ENCODE peak calls at places on chromosomes 11 and 22, in eight cellular contexts. C is left ventricle myocardium inferior; X is MM.1S; G is CD8-positive, alpha-beta memory T cell; T is trophoblast cell; Z is CD8-positive, alpha-beta T cell; B is CD4-positive, alpha-beta memory T cell; V is uterus. N is an unnamed sample. For H3K27me3 and H3K4me1, the result is how much of the 10 kb centered on the place peaks cover.

GRCh38 chr22:39898997-39899396 is 1.9 kb upstream of the GRAP2 start:
- DNase-seq in T (no peak), G (no peak), V (no peak), X (no peak), B (no peak), Z (no peak), C (no peak), N (no peak)

GRCh38 chr11:72189448-72190250 is 2.3 kb upstream of the FOLR1 start:
- DNase-seq in X (no peak), C (no peak), V (no peak), B (no peak), G (no peak), Z (no peak), T (peak), N (no peak)

GRCh38 chr11:1938343-1939005 is 8.7 kb upstream of the MRPL23 start:
- DNase-seq in C (peak), G (no peak), V (no peak), T (no peak), X (no peak), Z (no peak), B (no peak), N (peak)

GRCh38 chr11:85029964-85030363 is 597.2 kb downstream of the DLG2 start:
- DNase-seq in G (no peak), C (no peak), X (no peak), T (no peak), B (no peak), V (no peak), Z (no peak), N (no peak)

GRCh38 chr22:39932918-39933649 is 27.1 kb upstream of the TMA7B start:
- DNase-seq in T (no peak), B (no peak), G (peak), Z (no peak), V (no peak), X (peak), C (no peak), N (no peak)

GRCh38 chr11:48041877-48042698 is 61.7 kb downstream of the PTPRJ start:
- DNase-seq in B (no peak), V (no peak), X (no peak), Z (no peak), G (no peak), C (no peak), T (no peak), N (no peak)

GRCh38 chr11:79437274-79437980 is 3.4 kb downstream of the TENM4 start:
- DNase-seq in C (peak), G (no peak), T (peak), Z (no peak), X (peak), B (no peak), V (peak), N (peak)

GRCh38 chr11:94525933-94526332 is 13.7 kb downstream of the C11orf97 start:
- DNase-seq in T (no peak), B (no peak), C (peak), G (no peak), V (peak), X (no peak), Z (no peak), N (peak)

GRCh38 chr11:70628881-70629844 is 230.8 kb downstream of the CTTN start:
- DNase-seq in T (no peak), B (no peak), Z (no peak), V (peak), C (peak), X (no peak), G (no peak), N (no peak)

GRCh38 chr11:22787565-22788162 is 41.9 kb downstream of the SVIP start:
- DNase-seq in X (peak), G (peak), T (peak), V (no peak), Z (no peak), B (peak), C (no peak), N (no peak)

GRCh38 chr11:18706330-18707243 is 8.0 kb downstream of the TMEM86A start:
- DNase-seq in G (peak), B (peak), C (peak), T (no peak), X (no peak), V (peak), Z (peak), N (peak)

GRCh38 chr22:21449531-21450319 is 17.5 kb upstream of the TMEM191C start:
- DNase-seq in Z (no peak), T (no peak), V (peak), B (no peak), C (no peak), G (no peak), X (no peak), N (peak)

GRCh38 chr22:29625090-29625825 is 21.8 kb downstream of the NF2 start:
- DNase-seq in G (peak), V (peak), T (peak), Z (no peak), C (no peak), X (peak), B (peak), N (no peak)

GRCh38 chr22:48649466-48649865 is 1178.2 kb downstream of the BRD1 start:
- DNase-seq in G (no peak), Z (no peak), T (no peak), C (no peak), X (no peak), B (no peak), V (no peak), N (no peak)

GRCh38 chr22:20822240-20822639 is 36.4 kb downstream of the PI4KA start:
- DNase-seq in B (no peak), X (no peak), T (peak), G (no peak), Z (no peak), V (no peak), C (no peak), N (no peak)

GRCh38 chr22:23565288-23565941 is 14.7 kb downstream of the IGLL1 start:
- DNase-seq in B (no peak), V (no peak), C (no peak), X (no peak), Z (no peak), G (no peak), T (no peak), N (peak)

GRCh38 chr11:6431861-6432260 is 8.9 kb downstream of the HPX start:
- DNase-seq in T (peak), V (no peak), C (no peak), X (no peak), Z (no peak), G (no peak), B (no peak), N (no peak)

GRCh38 chr11:95229199-95230053 is 1.6 kb downstream of the SESN3 start:
- DNase-seq in X (peak), B (peak), C (no peak), Z (no peak), G (peak), T (no peak), V (no peak), N (peak)

GRCh38 chr22:30574095-30574981 is at the start of gene GAL3ST1:
- DNase-seq in G (no peak), B (no peak), V (no peak), X (no peak), Z (no peak), C (no peak), T (no peak), N (no peak)

GRCh38 chr11:94563176-94563847 is 3.9 kb upstream of the PIWIL4 start:
- DNase-seq in X (no peak), Z (no peak), T (no peak), B (no peak), C (no peak), V (no peak), G (no peak), N (no peak)

GRCh38 chr22:46526484-46526839 is 11.0 kb downstream of the CELSR1 start:
- DNase-seq in G (no peak), B (no peak), X (no peak), C (no peak), Z (no peak), V (no peak), T (no peak), N (no peak)

GRCh38 chr11:1129143-1129665 is 28.5 kb upstream of the MUC5AC start:
- DNase-seq in V (no peak), C (no peak), B (no peak), X (no peak), T (no peak), Z (no peak), G (no peak), N (no peak)

GRCh38 chr11:107116358-107116757 is 98.1 kb upstream of the GUCY1A2 start:
- DNase-seq in T (no peak), C (no peak), Z (no peak), X (no peak), V (no peak), B (no peak), G (no peak), N (no peak)

GRCh38 chr11:74268451-74268850 is 43.0 kb downstream of the P4HA3 start:
- DNase-seq in T (no peak), V (no peak), B (no peak), C (no peak), X (no peak), G (no peak), Z (no peak), N (no peak)

GRCh38 chr11:99351620-99352019 is 330.9 kb downstream of the CNTN5 start:
- DNase-seq in V (no peak), X (no peak), Z (no peak), T (no peak), G (no peak), B (no peak), C (no peak), N (no peak)

GRCh38 chr22:31160328-31160978 is 471 bp downstream of the RNF185 start:
- DNase-seq in V (no peak), B (peak), C (no peak), T (no peak), Z (no peak), G (peak), X (no peak), N (peak)

GRCh38 chr11:14567064-14567651 is 47.0 kb upstream of the PSMA1 start:
- DNase-seq in B (no peak), T (no peak), X (peak), Z (no peak), V (no peak), G (no peak), C (no peak), N (no peak)

GRCh38 chr11:102590646-102591045 is 34.5 kb downstream of the MMP20 start:
- DNase-seq in V (no peak), C (no peak), B (no peak), Z (no peak), G (no peak), T (no peak), X (no peak), N (no peak)

GRCh38 chr11:126637800-126638175 is 282.3 kb downstream of the ST3GAL4 start:
- DNase-seq in V (no peak), X (no peak), T (peak), G (no peak), B (no peak), Z (no peak), C (no peak), N (no peak)

GRCh38 chr11:107704432-107704831 is 7.4 kb downstream of the SLN start:
- DNase-seq in Z (no peak), B (no peak), G (no peak), T (peak), X (no peak), C (no peak), V (no peak), N (no peak)

GRCh38 chr22:40463017-40463631 is 92.7 kb downstream of the SGSM3 start:
- DNase-seq in V (no peak), G (peak), B (peak), C (no peak), Z (peak), X (no peak), T (no peak), N (peak)

GRCh38 chr11:76805206-76805913 is 22.2 kb downstream of the TSKU start:
- DNase-seq in T (peak), Z (no peak), V (no peak), X (no peak), B (no peak), C (no peak), G (no peak), N (peak)

GRCh38 chr11:65454696-65455456 is 32.3 kb downstream of the NEAT1 start:
- DNase-seq in T (peak), C (peak), G (peak), B (peak), Z (peak), V (peak), X (peak), N (peak)
- H3K27me3 ChIP-seq in T (under half), C (under half), G (under half), B (under half), Z (under half), V (under half), X (under half), N (under half)

GRCh38 chr22:50309601-50309991 is 2.1 kb upstream of the PLXNB2 start:
- DNase-seq in V (peak), G (no peak), X (no peak), Z (no peak), C (no peak), B (no peak), T (no peak), N (no peak)
- H3K4me1 ChIP-seq in V (under half), G (under half), X (under half), Z (under half), C (half or more), B (under half), T (under half), N (half or more)

DNA sequence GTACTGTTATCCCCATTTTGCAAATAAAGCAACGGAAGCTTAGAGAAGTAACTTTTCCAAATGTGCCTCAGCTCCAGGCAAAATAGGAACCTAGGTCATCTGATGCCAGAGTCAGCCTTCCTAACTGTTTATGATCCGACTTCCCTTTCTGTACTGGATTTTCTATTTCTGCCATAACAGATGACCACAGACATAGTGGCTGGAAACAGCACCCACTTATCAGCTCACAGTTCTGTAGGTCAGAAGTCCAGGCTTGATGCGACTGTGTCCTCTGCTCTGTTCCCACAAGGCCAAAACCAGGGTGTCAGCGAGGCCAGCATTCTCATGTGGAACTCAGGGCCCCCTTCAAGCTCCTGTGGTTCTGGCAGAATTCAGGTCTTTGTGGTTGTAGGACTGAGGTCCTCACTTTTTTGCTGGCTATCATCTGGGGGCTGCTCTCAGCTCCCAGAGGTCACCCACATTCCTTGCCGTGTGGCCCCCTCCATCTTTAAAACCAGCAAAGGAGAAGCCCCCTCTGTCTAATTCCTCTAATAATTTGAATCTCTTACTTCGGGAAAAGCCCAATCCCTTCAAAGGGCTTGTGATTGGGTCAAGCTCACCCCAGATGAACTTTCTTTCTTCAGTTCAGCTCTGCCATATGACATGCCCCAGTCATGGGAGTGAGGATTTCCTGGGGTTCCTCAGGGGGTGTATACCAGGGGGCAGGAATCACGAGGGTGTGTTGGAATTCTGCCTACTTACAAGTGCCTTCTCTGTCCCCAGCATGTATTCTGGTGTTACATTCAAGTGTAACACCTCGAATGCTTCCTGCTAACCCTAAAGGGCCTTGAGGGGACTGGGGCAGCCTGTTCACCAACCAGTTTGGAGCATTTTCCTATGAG is 15.3 kb downstream of the KCNJ5 start:
- DNase-seq in Z (no peak), G (no peak), V (no peak), B (no peak), X (no peak), T (no peak), C (no peak), N (no peak)
- H3K27me3 ChIP-seq in Z (under half), G (under half), V (under half), B (under half), X (under half), T (under half), C (under half), N (under half)

DNA sequence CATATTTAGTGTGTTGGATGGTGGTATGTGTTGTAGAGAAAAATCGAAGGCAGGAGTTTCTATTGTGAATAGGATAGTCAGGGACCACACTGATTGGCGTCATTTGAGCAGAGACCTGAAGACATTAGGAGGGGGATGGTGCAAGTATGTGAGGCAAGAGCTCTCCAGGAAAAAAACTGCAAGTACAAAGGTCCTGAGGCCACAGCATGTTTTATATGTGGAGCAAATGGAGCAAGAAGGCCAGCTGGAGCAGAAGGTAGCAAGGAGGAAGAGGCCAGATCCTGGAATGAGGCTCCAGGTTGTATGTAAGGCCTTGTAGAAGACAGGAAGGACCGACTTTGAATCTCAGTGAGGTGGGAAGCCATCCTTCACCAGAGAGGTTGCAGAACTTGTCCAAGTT is 14.2 kb upstream of the MICALL1 start:
- DNase-seq in V (no peak), X (no peak), B (no peak), T (no peak), C (no peak), Z (no peak), G (no peak), N (no peak)
- H3K4me1 ChIP-seq in V (under half), X (under half), B (under half), T (under half), C (half or more), Z (under half), G (under half), N (under half)

DNA sequence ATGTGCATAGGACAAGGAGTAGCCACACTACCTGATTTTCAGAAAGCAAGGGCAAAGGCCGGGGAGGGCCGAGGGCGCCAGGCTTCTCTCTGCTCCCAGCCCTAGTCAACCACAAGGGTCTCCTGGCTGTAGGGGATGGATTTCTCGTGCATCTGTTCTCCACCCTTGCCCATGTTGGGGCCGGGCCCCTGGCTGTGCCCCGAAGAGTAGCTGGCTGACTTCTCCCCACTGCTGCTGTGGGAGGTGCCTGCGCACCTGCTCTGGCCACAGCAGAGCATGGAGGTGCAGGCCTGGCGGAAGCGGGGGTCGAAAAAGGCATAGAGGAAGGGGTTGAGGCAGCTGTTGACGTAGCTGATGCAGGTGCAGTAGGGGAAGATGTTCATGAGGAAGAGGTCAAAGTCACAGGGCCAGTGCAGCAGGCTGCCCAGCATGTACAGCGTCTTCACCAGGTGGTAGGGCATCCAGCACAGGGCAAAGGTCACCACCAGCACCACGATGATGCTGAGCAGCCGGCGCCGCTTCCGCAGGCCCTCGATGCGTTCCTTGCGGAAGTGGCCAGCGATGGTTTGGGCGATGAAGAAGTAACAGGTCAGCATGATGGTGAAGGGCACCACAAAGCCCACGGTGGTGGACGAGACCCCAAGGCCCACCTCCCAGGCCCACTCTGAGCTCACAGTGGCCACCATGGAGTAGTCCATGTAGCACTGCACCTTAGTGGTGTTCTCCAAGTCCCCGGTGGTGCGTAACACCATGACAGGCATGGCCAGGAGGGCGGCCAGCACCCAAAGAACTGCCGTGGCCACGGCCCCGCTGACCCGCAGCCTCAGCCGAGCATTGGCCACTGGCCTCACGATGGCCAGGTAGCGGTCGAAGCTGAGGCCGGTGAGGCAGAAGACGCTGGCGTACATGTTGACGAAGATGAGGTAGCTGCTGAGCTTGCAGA is 1.0 kb downstream of the APLNR start:
- DNase-seq in V (no peak), X (no peak), C (no peak), Z (no peak), B (no peak), G (no peak), T (no peak), N (no peak)
- H3K27me3 ChIP-seq in V (under half), X (under half), C (half or more), Z (under half), B (under half), G (under half), T (under half), N (under half)